ENCODE peak calls at places on chromosomes 4 and X, in six cellular contexts. T is endodermal cell, M is heart right ventricle, L is AG10803, N is psoas muscle, W is AG09309. B is an unnamed sample.

GRCh38 chr4:89889289-89889688 is 5.4 kb upstream of the MMRN1 start:
- DNase-seq in T (no peak), N (no peak), W (no peak), M (no peak), L (no peak), B (no peak)

GRCh38 chrX:17559728-17560379 is 177.4 kb upstream of the SCML1 start:
- DNase-seq in N (no peak), L (peak), M (no peak), W (peak), T (no peak), B (peak)

GRCh38 chr4:131006388-131006787 is 1910.4 kb downstream of the C4orf33 start:
- DNase-seq in T (no peak), L (no peak), W (no peak), M (no peak), N (no peak), B (no peak)

GRCh38 chr4:142960134-142960533 is 114.0 kb upstream of the INPP4B start:
- DNase-seq in M (no peak), W (no peak), N (no peak), T (no peak), L (no peak), B (no peak)

GRCh38 chr4:6308890-6309643 is 39.4 kb downstream of the WFS1 start:
- DNase-seq in W (no peak), L (no peak), N (no peak), M (peak), T (peak), B (peak)

GRCh38 chrX:46328133-46328532 is 217.1 kb downstream of the ZNF674 start:
- DNase-seq in W (no peak), N (no peak), T (peak), L (no peak), M (no peak), B (no peak)

GRCh38 chrX:154325541-154325940 is 29.9 kb downstream of the TKTL1 start:
- DNase-seq in L (no peak), N (no peak), M (no peak), W (no peak), T (no peak), B (no peak)

GRCh38 chrX:130108647-130109428 is 1.5 kb downstream of the ELF4 start:
- DNase-seq in L (peak), M (peak), T (peak), N (peak), W (no peak), B (peak)

GRCh38 chr4:4868506-4869379 is 9.3 kb downstream of the MSX1 start:
- DNase-seq in M (no peak), L (no peak), T (peak), W (no peak), N (no peak), B (peak)

GRCh38 chr4:86834901-86835300 is 14.3 kb downstream of the SLC10A6 start:
- DNase-seq in M (no peak), N (no peak), W (peak), T (no peak), L (peak), B (no peak)

GRCh38 chr4:804804-805203 is 21.1 kb downstream of the CPLX1 start:
- DNase-seq in W (no peak), N (no peak), L (no peak), M (no peak), T (peak), B (no peak)

GRCh38 chr4:183136880-183137279 is 37.8 kb downstream of the WWC2 start:
- DNase-seq in L (no peak), N (no peak), W (no peak), M (no peak), T (no peak), B (no peak)

GRCh38 chr4:145177511-145177905 is 2.9 kb downstream of the OTUD4 start:
- DNase-seq in T (no peak), N (no peak), M (no peak), W (no peak), L (peak), B (no peak)
- H3K4me3 ChIP-seq in T (peak), N (peak), M (peak), W (peak), L (peak), B (no peak)

GRCh38 chr4:175807596-175807995 is 4.5 kb downstream of the GPM6A start:
- DNase-seq in L (no peak), N (no peak), T (no peak), M (no peak), W (no peak), B (peak)

GRCh38 chr4:175813126-175813715 is 1.2 kb upstream of the GPM6A start:
- DNase-seq in W (no peak), L (no peak), T (no peak), N (no peak), M (no peak), B (no peak)

GRCh38 chr4:175811171-175811570 is 893 bp downstream of the GPM6A start:
- DNase-seq in N (no peak), T (no peak), W (no peak), M (no peak), L (no peak), B (no peak)

GRCh38 chr4:175813841-175814240 is 1.8 kb upstream of the GPM6A start:
- DNase-seq in M (no peak), W (no peak), N (no peak), T (no peak), L (no peak), B (no peak)

DNA sequence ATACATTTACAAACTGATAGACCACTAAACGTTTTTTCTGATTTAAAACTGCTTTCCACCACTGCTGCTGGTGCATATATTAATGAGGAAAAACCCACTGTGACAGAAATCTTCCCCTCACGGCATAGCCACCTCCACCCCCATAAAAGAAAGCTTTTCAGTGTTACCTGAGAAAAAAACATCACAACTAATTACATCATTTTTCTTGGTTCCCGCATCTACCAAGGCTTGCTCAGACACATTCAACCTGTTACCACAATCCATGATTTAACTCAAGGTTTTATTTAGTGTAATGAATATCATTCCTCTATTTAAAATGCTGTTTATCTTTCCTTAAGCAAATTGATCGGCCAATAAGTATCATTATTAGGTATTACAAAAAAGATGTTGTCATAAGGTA is 1.7 kb downstream of the GPM6A start:
- DNase-seq in W (no peak), M (no peak), L (no peak), N (no peak), T (no peak), B (no peak)
- H3K4me3 ChIP-seq in W (no peak), M (no peak), L (no peak), N (no peak), T (no peak), B (no peak)

GRCh38 chrX:71302461-71303213 is 1.1 kb downstream of the ITGB1BP2 start:
- DNase-seq in N (no peak), L (no peak), T (no peak), W (no peak), M (no peak), B (no peak)
- H3K4me3 ChIP-seq in N (peak), L (no peak), T (no peak), W (no peak), M (peak), B (no peak)

DNA sequence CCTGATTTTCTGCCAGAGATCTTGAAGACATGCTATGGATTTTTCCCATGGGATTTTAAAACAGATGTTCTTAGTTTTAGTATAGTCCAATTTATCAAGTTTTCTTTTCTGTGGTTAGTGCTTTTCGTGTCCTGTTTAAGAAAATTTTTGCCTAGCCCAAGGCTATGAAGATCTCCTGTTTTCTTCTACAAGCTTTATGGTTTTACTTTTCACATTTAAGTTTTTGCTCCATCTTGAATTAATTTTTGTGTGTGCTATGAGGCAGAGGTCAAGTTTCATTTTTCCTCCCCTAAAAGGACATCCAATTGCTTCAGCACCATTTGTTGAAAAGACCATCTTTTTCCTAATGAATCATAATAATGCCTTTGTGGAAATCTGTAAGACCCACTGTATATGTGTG is 65.6 kb downstream of the POLR2B start:
- DNase-seq in L (peak), T (no peak), N (no peak), W (peak), M (no peak), B (no peak)
- H3K4me3 ChIP-seq in L (no peak), T (no peak), N (no peak), W (no peak), M (no peak), B (no peak)

GRCh38 chr4:95446204-95446603 is 102.6 kb downstream of the UNC5C start:
- DNase-seq in M (no peak), W (no peak), N (no peak), T (no peak), L (no peak), B (no peak)

GRCh38 chr4:95445251-95445650 is 103.5 kb downstream of the UNC5C start:
- DNase-seq in T (no peak), N (no peak), M (no peak), L (no peak), W (no peak), B (no peak)

DNA sequence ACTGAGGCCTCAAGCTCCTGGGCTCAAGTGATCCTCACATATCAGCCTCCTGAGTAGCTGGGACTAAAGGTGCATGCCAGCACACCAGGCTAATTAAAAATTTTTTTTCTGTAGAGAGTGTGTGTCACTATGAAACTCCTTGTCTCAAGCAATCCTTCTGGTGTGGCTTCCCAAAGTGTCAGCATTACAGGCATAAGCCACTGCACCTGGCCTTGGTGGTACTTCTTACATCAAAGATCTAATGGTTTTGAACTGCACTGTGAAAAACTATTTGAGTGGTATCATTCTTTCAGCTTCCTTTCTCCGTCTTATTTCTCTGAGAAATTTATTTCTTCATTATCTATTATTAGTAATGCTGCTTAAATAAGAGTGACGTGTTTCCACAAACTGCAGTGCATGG is 98.5 kb downstream of the UNC5C start:
- DNase-seq in M (no peak), N (no peak), L (no peak), W (no peak), T (no peak), B (no peak)
- H3K4me3 ChIP-seq in M (no peak), N (no peak), L (no peak), W (no peak), T (no peak), B (no peak)

B was measured in H7.